ENCODE peak calls at places on chromosomes 4 and X, in eight cellular contexts. O is choroid plexus epithelial cell, W is GM12865, S is bronchial epithelial cell, R is uterus, N is RWPE1, A is GM06990, Z is fibroblast of pulmonary artery. F is an unnamed sample.

GRCh38 chr4:42104521-42104920 is 47.9 kb downstream of the BEND4 start:
- DNase-seq in Z (peak), R (no peak), O (peak), S (peak), W (no peak), A (no peak), N (peak), F (no peak)

GRCh38 chr4:104896623-104897296 is 249.9 kb upstream of the TET2 start:
- DNase-seq in W (peak), A (peak), S (peak), Z (no peak), N (no peak), R (peak), O (no peak), F (no peak)

GRCh38 chrX:107676559-107677378 is 48.5 kb downstream of the PRPS1 start:
- DNase-seq in O (peak), Z (peak), S (peak), R (peak), N (peak), W (no peak), A (peak), F (no peak)

GRCh38 chr4:150381671-150382427 is 200.1 kb upstream of the MAB21L2 start:
- DNase-seq in A (no peak), N (no peak), Z (peak), W (no peak), O (peak), S (no peak), R (no peak), F (no peak)

GRCh38 chr4:39750216-39750615 is 52.3 kb downstream of the UBE2K start:
- DNase-seq in Z (peak), O (no peak), R (no peak), A (no peak), W (no peak), S (no peak), N (no peak), F (no peak)

GRCh38 chrX:148522006-148522405 is 21.6 kb downstream of the AFF2 start:
- DNase-seq in Z (no peak), O (no peak), R (no peak), W (no peak), A (no peak), N (no peak), S (no peak), F (no peak)

GRCh38 chr4:9735515-9735914 is 45.9 kb upstream of the DRD5 start:
- DNase-seq in N (no peak), A (no peak), S (no peak), W (no peak), R (no peak), Z (no peak), O (no peak), F (no peak)

GRCh38 chr4:85932371-85933305 is 427.2 kb downstream of the MAPK10 start:
- DNase-seq in S (peak), R (no peak), O (no peak), N (no peak), W (no peak), A (no peak), Z (peak), F (no peak)

GRCh38 chr4:100311181-100311580 is 120.9 kb upstream of the DDIT4L start:
- DNase-seq in W (peak), R (no peak), S (peak), N (no peak), O (peak), A (no peak), Z (peak), F (no peak)

GRCh38 chrX:120486786-120487185 is 17.7 kb upstream of the LAMP2 start:
- DNase-seq in W (no peak), R (no peak), A (no peak), N (no peak), O (no peak), Z (no peak), S (no peak), F (no peak)

GRCh38 chr4:1050486-1051213 is 39.2 kb downstream of the FGFRL1 start:
- DNase-seq in R (peak), A (no peak), S (no peak), N (no peak), Z (no peak), W (no peak), O (no peak), F (no peak)

GRCh38 chr4:146051724-146052396 is 113.2 kb upstream of the ZNF827 start:
- DNase-seq in N (peak), R (no peak), O (peak), W (no peak), A (no peak), S (peak), Z (peak), F (no peak)

GRCh38 chrX:85365370-85365995 is 14.0 kb downstream of the POF1B start:
- DNase-seq in O (no peak), A (no peak), R (no peak), W (no peak), S (no peak), N (no peak), Z (no peak), F (no peak)

GRCh38 chrX:619812-620493 is 10.6 kb upstream of the SHOX start:
- DNase-seq in N (no peak), O (no peak), W (no peak), A (no peak), Z (no peak), R (no peak), S (no peak), F (no peak)

GRCh38 chr4:138553001-138553845 is 311.1 kb upstream of the SLC7A11 start:
- DNase-seq in S (no peak), N (no peak), W (no peak), O (no peak), R (no peak), Z (no peak), A (no peak), F (no peak)

GRCh38 chr4:6169239-6169638 is 31.1 kb downstream of the JAKMIP1 start:
- DNase-seq in Z (no peak), W (no peak), O (no peak), R (no peak), A (no peak), S (no peak), N (no peak), F (no peak)

GRCh38 chrX:138287200-138287865 is 424.2 kb downstream of the FGF13 start:
- DNase-seq in N (no peak), W (no peak), R (no peak), O (no peak), S (no peak), A (no peak), Z (no peak), F (no peak)

GRCh38 chr4:55503164-55503563 is 43.5 kb downstream of the CLOCK start:
- DNase-seq in R (no peak), N (peak), O (peak), A (no peak), W (no peak), Z (peak), S (peak), F (no peak)

GRCh38 chr4:146235654-146236570 is 21.6 kb downstream of the REELD1 start:
- DNase-seq in W (no peak), Z (no peak), N (no peak), S (no peak), A (no peak), O (peak), R (no peak), F (no peak)

GRCh38 chrX:124211312-124211942 is 121.0 kb upstream of the TEX13D start:
- DNase-seq in W (peak), S (peak), O (peak), A (no peak), N (peak), R (no peak), Z (peak), F (no peak)

GRCh38 chrX:124217289-124218251 is 114.9 kb upstream of the TEX13D start:
- DNase-seq in N (peak), Z (peak), W (peak), O (no peak), R (no peak), S (peak), A (peak), F (no peak)

GRCh38 chrX:124215786-124216185 is 116.7 kb upstream of the TEX13D start:
- DNase-seq in O (no peak), R (no peak), W (no peak), A (no peak), Z (no peak), S (no peak), N (no peak), F (no peak)

GRCh38 chrX:124212622-124213021 is 119.8 kb upstream of the TEX13D start:
- DNase-seq in O (no peak), N (no peak), A (no peak), W (no peak), R (no peak), Z (no peak), S (no peak), F (no peak)

GRCh38 chrX:124216396-124217124 is 115.9 kb upstream of the TEX13D start:
- DNase-seq in Z (no peak), O (no peak), S (no peak), W (no peak), A (no peak), R (no peak), N (no peak), F (no peak)
- TF ChIP-seq CTCF in Z (no peak), O (no peak), S (no peak), W (no peak), A (no peak), R (no peak), N (no peak), F (no peak)

GRCh38 chr4:143251781-143252180 is 67.1 kb downstream of the USP38 start:
- DNase-seq in R (no peak), N (peak), O (peak), W (no peak), S (peak), A (no peak), Z (peak), F (no peak)

GRCh38 chr4:143252478-143252877 is 67.8 kb downstream of the USP38 start:
- DNase-seq in A (no peak), S (peak), O (no peak), N (peak), R (no peak), Z (no peak), W (no peak), F (no peak)

GRCh38 chr4:143253156-143253555 is 68.4 kb downstream of the USP38 start:
- DNase-seq in N (no peak), W (no peak), S (peak), Z (peak), A (no peak), R (no peak), O (no peak), F (no peak)

GRCh38 chr4:143256456-143256855 is 71.7 kb downstream of the USP38 start:
- DNase-seq in N (no peak), O (no peak), R (no peak), W (no peak), A (no peak), Z (no peak), S (peak), F (no peak)

GRCh38 chr4:143254479-143255216 is 69.9 kb downstream of the USP38 start:
- DNase-seq in O (peak), Z (no peak), A (no peak), S (no peak), R (no peak), W (peak), N (no peak), F (no peak)
- TF ChIP-seq CTCF in O (peak), Z (no peak), A (no peak), S (no peak), R (no peak), W (peak), N (no peak), F (no peak)

DNA sequence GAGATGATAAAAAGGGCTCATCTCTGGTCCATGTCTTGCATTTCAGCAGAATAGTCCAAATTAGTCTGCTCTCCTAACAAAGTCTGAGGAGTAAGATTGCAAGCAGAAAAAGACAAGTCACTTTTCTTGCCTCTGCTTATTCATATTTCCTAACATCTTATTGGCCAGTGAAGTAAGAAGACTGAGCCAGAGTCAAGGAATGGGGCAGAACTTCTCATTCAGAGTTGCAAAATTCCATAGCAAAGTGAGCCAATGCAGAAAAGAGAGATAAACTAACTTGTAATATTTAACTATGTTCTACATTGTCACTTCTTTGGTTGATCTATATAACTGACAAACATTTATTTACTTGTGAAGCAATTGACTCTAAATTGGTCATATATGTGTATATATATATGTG is 2304.0 kb downstream of the ARAP2 start:
- DNase-seq in A (no peak), O (peak), Z (peak), S (peak), N (no peak), W (no peak), R (no peak), F (no peak)
- TF ChIP-seq CTCF in A (no peak), O (no peak), Z (no peak), S (no peak), N (no peak), W (no peak), R (no peak), F (no peak)

GRCh38 chrX:118536687-118537461 is 41.3 kb downstream of the DOCK11 start:
- DNase-seq in Z (peak), R (no peak), N (no peak), O (peak), S (no peak), W (peak), A (peak), F (no peak)
- TF ChIP-seq CTCF in Z (peak), R (peak), N (peak), O (peak), S (peak), W (peak), A (peak), F (peak)

GRCh38 chr4:11214281-11214680 is 214.4 kb downstream of the HS3ST1 start:
- DNase-seq in N (no peak), Z (no peak), A (no peak), S (no peak), O (no peak), R (no peak), W (no peak), F (no peak)

GRCh38 chr4:11223261-11223660 is 205.4 kb downstream of the HS3ST1 start:
- DNase-seq in Z (no peak), A (no peak), W (no peak), N (no peak), O (no peak), S (no peak), R (no peak), F (no peak)

GRCh38 chr4:11216520-11216919 is 212.2 kb downstream of the HS3ST1 start:
- DNase-seq in Z (no peak), R (no peak), W (peak), A (no peak), O (no peak), S (no peak), N (no peak), F (no peak)

GRCh38 chr4:11218692-11219091 is 210.0 kb downstream of the HS3ST1 start:
- DNase-seq in A (no peak), Z (no peak), N (no peak), R (no peak), O (peak), S (no peak), W (no peak), F (no peak)
- TF ChIP-seq CTCF in A (no peak), Z (peak), N (no peak), R (no peak), O (peak), S (no peak), W (peak), F (no peak)

DNA sequence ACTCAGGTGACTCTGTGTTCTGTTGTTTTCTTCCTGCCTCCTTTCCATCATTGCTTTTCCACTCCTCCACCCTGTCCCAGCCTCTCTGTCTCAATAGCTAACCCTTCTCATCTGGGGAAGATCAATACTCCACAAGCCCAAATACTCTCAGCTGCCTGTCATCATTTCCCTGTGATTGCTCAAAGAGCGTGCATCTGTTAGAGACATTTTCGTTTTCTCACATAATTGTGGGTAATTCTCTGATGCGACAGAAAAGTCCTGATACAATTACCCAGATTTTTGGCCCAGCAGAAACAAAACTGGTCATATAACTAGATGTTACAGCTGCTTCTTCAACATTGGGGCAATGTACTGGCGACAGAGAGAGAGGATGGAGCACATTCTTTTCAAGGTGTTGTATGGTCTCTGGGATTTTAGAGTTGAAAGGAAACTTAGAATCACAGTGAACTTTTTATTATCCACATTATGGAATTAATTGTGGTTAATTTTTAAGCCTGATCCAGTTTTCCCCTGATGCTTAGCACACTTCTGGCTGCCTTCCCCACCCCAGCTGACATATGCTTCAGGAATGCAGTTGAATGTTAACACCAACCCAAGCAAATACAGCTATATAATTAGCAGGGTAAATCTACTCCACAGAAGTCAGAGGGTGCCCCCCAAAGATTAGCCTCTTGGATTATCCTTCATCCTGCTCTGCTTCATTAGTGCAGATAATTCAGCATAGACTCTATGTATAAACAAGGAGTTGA is 171.4 kb upstream of the ANXA3 start:
- DNase-seq in O (peak), Z (no peak), A (no peak), R (no peak), W (no peak), N (peak), S (peak), F (no peak)
- TF ChIP-seq CTCF in O (no peak), Z (no peak), A (no peak), R (no peak), W (no peak), N (no peak), S (no peak), F (no peak)

DNA sequence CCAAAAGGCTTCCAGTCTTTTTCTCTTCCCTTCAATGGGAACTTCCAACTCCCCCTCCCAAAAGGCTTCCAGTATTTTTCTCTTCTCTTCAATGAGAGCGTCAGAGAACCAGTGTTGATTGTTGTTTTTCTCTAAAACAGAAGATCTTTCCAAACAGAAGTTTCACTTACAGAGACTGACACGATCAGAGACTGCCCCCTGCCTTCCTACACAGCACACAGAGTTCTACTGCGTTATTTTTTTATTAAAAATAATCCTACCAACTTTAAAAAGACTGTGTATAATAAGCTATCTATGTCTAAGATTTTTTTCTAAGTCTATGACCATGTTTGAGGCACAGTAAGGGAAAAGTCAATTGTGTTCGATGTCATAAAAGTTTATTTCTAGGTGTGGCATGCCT is 3.5 kb upstream of the HTR2C start:
- DNase-seq in S (no peak), O (no peak), Z (peak), R (no peak), A (no peak), N (no peak), W (no peak), F (no peak)
- TF ChIP-seq CTCF in S (no peak), O (no peak), Z (peak), R (no peak), A (no peak), N (no peak), W (no peak), F (no peak)

F was measured in GM13976.